ENCODE peak calls at places on chromosomes 7 and 10, in six cellular contexts. One of them, this sample, is unnamed.

GRCh38 chr10:23918839-23919238 is 290.1 kb upstream of the KIAA1217 start:
- DNase-seq in H9: peak; percentile 31
- DNase-seq in neuronal stem cell: no peak
- DNase-seq in mesenchymal stem cell: no peak
- DNase-seq in H1: peak; percentile 25
- DNase-seq in mesendoderm: peak; percentile 93
- DNase-seq in this sample: no peak

GRCh38 chr10:122466866-122467470 is 5.6 kb downstream of the HTRA1 start:
- DNase-seq in H9: no peak
- DNase-seq in neuronal stem cell: no peak
- DNase-seq in mesenchymal stem cell: no peak
- DNase-seq in H1: no peak
- DNase-seq in mesendoderm: no peak
- DNase-seq in this sample: no peak

GRCh38 chr10:78229950-78230675 is 196.4 kb downstream of the RPS24 start:
- DNase-seq in H9: no peak
- DNase-seq in neuronal stem cell: no peak
- DNase-seq in mesenchymal stem cell: no peak
- DNase-seq in H1: no peak
- DNase-seq in mesendoderm: no peak
- DNase-seq in this sample: no peak

GRCh38 chr10:121947931-121948330 is 20.1 kb upstream of the ATE1 start:
- DNase-seq in H9: no peak
- DNase-seq in neuronal stem cell: no peak
- DNase-seq in mesenchymal stem cell: no peak
- DNase-seq in H1: no peak
- DNase-seq in mesendoderm: peak; percentile 65
- DNase-seq in this sample: no peak

GRCh38 chr7:137606061-137606674 is 240.6 kb downstream of the DGKI start:
- DNase-seq in H9: no peak
- DNase-seq in neuronal stem cell: no peak
- DNase-seq in mesenchymal stem cell: peak; percentile 65
- DNase-seq in H1: no peak
- DNase-seq in mesendoderm: peak; percentile 45
- DNase-seq in this sample: peak; percentile 71

GRCh38 chr10:122504551-122504950 is 43.2 kb downstream of the HTRA1 start:
- DNase-seq in H9: no peak
- DNase-seq in neuronal stem cell: no peak
- DNase-seq in mesenchymal stem cell: peak; percentile 49
- DNase-seq in H1: no peak
- DNase-seq in mesendoderm: no peak
- DNase-seq in this sample: peak; percentile 94

GRCh38 chr10:96309631-96310358 is 5.6 kb downstream of the DNTT start:
- DNase-seq in H9: peak; percentile 92
- DNase-seq in neuronal stem cell: peak; percentile 20
- DNase-seq in mesenchymal stem cell: no peak
- DNase-seq in H1: peak; percentile 91
- DNase-seq in mesendoderm: peak; percentile 87
- DNase-seq in this sample: no peak

GRCh38 chr10:62584216-62584615 is 210.0 kb downstream of the ZNF365 start:
- DNase-seq in H9: no peak
- DNase-seq in neuronal stem cell: no peak
- DNase-seq in mesenchymal stem cell: peak; percentile 94
- DNase-seq in H1: no peak
- DNase-seq in mesendoderm: no peak
- DNase-seq in this sample: peak; percentile 98

GRCh38 chr10:80709879-80710278 is 172.2 kb downstream of the SH2D4B start:
- DNase-seq in H9: no peak
- DNase-seq in neuronal stem cell: no peak
- DNase-seq in mesenchymal stem cell: no peak
- DNase-seq in H1: no peak
- DNase-seq in mesendoderm: peak; percentile 27
- DNase-seq in this sample: no peak

GRCh38 chr10:35650894-35651293 is 8.8 kb upstream of the FZD8 start:
- DNase-seq in H9: no peak
- DNase-seq in neuronal stem cell: no peak
- DNase-seq in mesenchymal stem cell: no peak
- DNase-seq in H1: no peak
- DNase-seq in mesendoderm: no peak
- DNase-seq in this sample: no peak

GRCh38 chr7:42843209-42843800 is 68.6 kb downstream of the C7orf25 start:
- DNase-seq in H9: peak; percentile 75
- DNase-seq in neuronal stem cell: peak; percentile 29
- DNase-seq in mesenchymal stem cell: peak; percentile 54
- DNase-seq in H1: no peak
- DNase-seq in mesendoderm: peak; percentile 70
- DNase-seq in this sample: peak; percentile 31

GRCh38 chr7:34486371-34486770 is 171.6 kb upstream of the NPSR1 start:
- DNase-seq in H9: no peak
- DNase-seq in neuronal stem cell: no peak
- DNase-seq in mesenchymal stem cell: no peak
- DNase-seq in H1: no peak
- DNase-seq in mesendoderm: no peak
- DNase-seq in this sample: no peak

GRCh38 chr10:8238989-8239388 is 184.5 kb downstream of the GATA3 start:
- DNase-seq in H9: no peak
- DNase-seq in neuronal stem cell: no peak
- DNase-seq in mesenchymal stem cell: no peak
- DNase-seq in H1: no peak
- DNase-seq in mesendoderm: no peak
- DNase-seq in this sample: no peak

GRCh38 chr10:128871671-128872231 is 595.3 kb upstream of the MGMT start:
- DNase-seq in H9: no peak
- DNase-seq in neuronal stem cell: no peak
- DNase-seq in mesenchymal stem cell: no peak
- DNase-seq in H1: no peak
- DNase-seq in mesendoderm: no peak
- DNase-seq in this sample: no peak

GRCh38 chr7:85186521-85187241 is at the start of gene SEMA3D:
- DNase-seq in H9: peak; percentile 89
- DNase-seq in neuronal stem cell: peak; percentile 84
- DNase-seq in mesenchymal stem cell: peak; percentile 83
- DNase-seq in H1: peak; percentile 63
- DNase-seq in mesendoderm: peak; percentile 89
- DNase-seq in this sample: peak; percentile 82

GRCh38 chr10:68813554-68813953 is 13.8 kb upstream of the STOX1 start:
- DNase-seq in H9: no peak
- DNase-seq in neuronal stem cell: no peak
- DNase-seq in mesenchymal stem cell: no peak
- DNase-seq in H1: no peak
- DNase-seq in mesendoderm: no peak
- DNase-seq in this sample: no peak

GRCh38 chr7:7231005-7231404 is 48.7 kb downstream of the C1GALT1 start:
- DNase-seq in H9: no peak
- DNase-seq in neuronal stem cell: no peak
- DNase-seq in mesenchymal stem cell: no peak
- DNase-seq in H1: no peak
- DNase-seq in mesendoderm: no peak
- DNase-seq in this sample: no peak

GRCh38 chr10:69389827-69390490 is 26.8 kb downstream of the TACR2 start:
- DNase-seq in H9: peak; percentile 88
- DNase-seq in neuronal stem cell: no peak
- DNase-seq in mesenchymal stem cell: no peak
- DNase-seq in H1: no peak
- DNase-seq in mesendoderm: peak; percentile 87
- DNase-seq in this sample: peak; percentile 26

GRCh38 chr7:140218656-140219055 is 41.9 kb upstream of the KDM7A start:
- DNase-seq in H9: no peak
- DNase-seq in neuronal stem cell: no peak
- DNase-seq in mesenchymal stem cell: no peak
- DNase-seq in H1: no peak
- DNase-seq in mesendoderm: no peak
- DNase-seq in this sample: no peak

GRCh38 chr7:18445483-18445882 is 50.1 kb upstream of the HDAC9 start:
- DNase-seq in H9: no peak
- DNase-seq in neuronal stem cell: no peak
- DNase-seq in mesenchymal stem cell: no peak
- DNase-seq in H1: no peak
- DNase-seq in mesendoderm: peak; percentile 35
- DNase-seq in this sample: no peak

GRCh38 chr10:127976286-127976685 is 69.4 kb downstream of the PTPRE start:
- DNase-seq in H9: peak; percentile 9
- DNase-seq in neuronal stem cell: no peak
- DNase-seq in mesenchymal stem cell: peak; percentile 64
- DNase-seq in H1: no peak
- DNase-seq in mesendoderm: no peak
- DNase-seq in this sample: no peak

GRCh38 chr7:330554-331230 is 40.7 kb downstream of the FOXL3 start:
- DNase-seq in H9: no peak
- DNase-seq in neuronal stem cell: no peak
- DNase-seq in mesenchymal stem cell: no peak
- DNase-seq in H1: no peak
- DNase-seq in mesendoderm: no peak
- DNase-seq in this sample: no peak
- H2AK5ac ChIP-seq in H9: no peak overlapping the region
- H2AK5ac ChIP-seq in neuronal stem cell: peak overlapping the region; percentile 49
- H2AK5ac ChIP-seq in mesenchymal stem cell: no peak overlapping the region
- H2AK5ac ChIP-seq in H1: no peak overlapping the region
- H2AK5ac ChIP-seq in mesendoderm: no peak overlapping the region
- H2AK5ac ChIP-seq in this sample: no peak overlapping the region

GRCh38 chr10:105351187-105351586 is 710.1 kb downstream of the SORCS3 start:
- DNase-seq in H9: no peak
- DNase-seq in neuronal stem cell: no peak
- DNase-seq in mesenchymal stem cell: no peak
- DNase-seq in H1: no peak
- DNase-seq in mesendoderm: no peak
- DNase-seq in this sample: no peak

GRCh38 chr10:105347487-105347886 is 706.4 kb downstream of the SORCS3 start:
- DNase-seq in H9: no peak
- DNase-seq in neuronal stem cell: no peak
- DNase-seq in mesenchymal stem cell: no peak
- DNase-seq in H1: no peak
- DNase-seq in mesendoderm: no peak
- DNase-seq in this sample: no peak

GRCh38 chr10:105352827-105353226 is 711.7 kb downstream of the SORCS3 start:
- DNase-seq in H9: no peak
- DNase-seq in neuronal stem cell: no peak
- DNase-seq in mesenchymal stem cell: no peak
- DNase-seq in H1: no peak
- DNase-seq in mesendoderm: no peak
- DNase-seq in this sample: no peak

GRCh38 chr10:105354010-105354409 is 712.9 kb downstream of the SORCS3 start:
- DNase-seq in H9: no peak
- DNase-seq in neuronal stem cell: no peak
- DNase-seq in mesenchymal stem cell: no peak
- DNase-seq in H1: no peak
- DNase-seq in mesendoderm: no peak
- DNase-seq in this sample: no peak

GRCh38 chr10:105352281-105352680 is 711.2 kb downstream of the SORCS3 start:
- DNase-seq in H9: no peak
- DNase-seq in neuronal stem cell: no peak
- DNase-seq in mesenchymal stem cell: no peak
- DNase-seq in H1: no peak
- DNase-seq in mesendoderm: no peak
- DNase-seq in this sample: no peak
- H2AK5ac ChIP-seq in H9: no peak overlapping the region
- H2AK5ac ChIP-seq in neuronal stem cell: no peak overlapping the region
- H2AK5ac ChIP-seq in mesenchymal stem cell: no peak overlapping the region
- H2AK5ac ChIP-seq in H1: no peak overlapping the region
- H2AK5ac ChIP-seq in mesendoderm: no peak overlapping the region
- H2AK5ac ChIP-seq in this sample: no peak overlapping the region

DNA sequence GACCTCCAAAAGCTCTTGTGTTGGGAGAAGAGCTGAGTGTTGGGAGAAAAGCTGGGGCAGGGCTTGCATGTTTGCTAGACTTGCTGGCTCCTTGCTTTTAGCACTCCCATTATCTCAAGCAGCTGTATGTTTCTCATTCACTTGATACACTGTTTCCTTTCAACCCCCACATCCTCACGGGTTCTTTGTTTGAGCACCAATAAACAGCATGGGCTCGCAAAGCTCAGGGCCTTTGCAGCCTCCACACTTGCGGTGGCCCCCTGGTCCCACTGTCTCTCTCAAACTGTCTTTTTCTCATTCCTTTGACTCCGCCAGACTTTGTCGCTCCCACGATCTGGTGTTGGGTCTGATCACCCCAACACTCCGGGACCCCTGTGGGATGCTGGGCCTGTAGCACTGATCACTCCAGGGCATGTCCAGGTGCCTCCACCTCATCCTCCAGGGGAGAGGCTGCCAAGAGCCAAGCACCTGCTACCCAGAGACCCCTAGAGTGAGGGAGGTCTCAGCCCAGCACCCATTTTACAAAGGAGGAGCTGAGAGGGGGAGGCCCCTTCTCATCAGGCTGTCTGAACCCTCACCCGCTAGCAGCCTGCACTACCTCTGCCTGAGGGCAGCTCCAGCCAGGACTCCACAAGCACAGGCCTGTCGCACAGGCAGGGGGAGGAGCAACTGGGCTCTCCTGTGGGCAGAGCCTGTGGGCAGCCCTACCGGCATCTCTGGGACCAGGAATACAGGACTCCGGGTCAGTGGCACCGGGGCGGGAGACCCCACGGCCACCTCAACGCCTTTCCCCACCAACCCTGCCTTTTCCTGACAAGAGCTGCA is 49.1 kb upstream of the MSMB start:
- DNase-seq in H9: no peak
- DNase-seq in neuronal stem cell: no peak
- DNase-seq in mesenchymal stem cell: peak; percentile 53
- DNase-seq in H1: no peak
- DNase-seq in mesendoderm: peak; percentile 73
- DNase-seq in this sample: no peak
- H2AK5ac ChIP-seq in H9: no peak overlapping the region
- H2AK5ac ChIP-seq in neuronal stem cell: peak overlapping the region; percentile 2
- H2AK5ac ChIP-seq in mesenchymal stem cell: no peak overlapping the region
- H2AK5ac ChIP-seq in H1: no peak overlapping the region
- H2AK5ac ChIP-seq in mesendoderm: peak overlapping the region; percentile 98
- H2AK5ac ChIP-seq in this sample: no peak overlapping the region

GRCh38 chr7:101232141-101232821 is 5.3 kb downstream of the CLDN15 start:
- DNase-seq in H9: peak; percentile 74
- DNase-seq in neuronal stem cell: no peak
- DNase-seq in mesenchymal stem cell: no peak
- DNase-seq in H1: peak; percentile 39
- DNase-seq in mesendoderm: peak; percentile 61
- DNase-seq in this sample: no peak
- H2AK5ac ChIP-seq in H9: no peak overlapping the region
- H2AK5ac ChIP-seq in neuronal stem cell: no peak overlapping the region
- H2AK5ac ChIP-seq in mesenchymal stem cell: no peak overlapping the region
- H2AK5ac ChIP-seq in H1: no peak overlapping the region
- H2AK5ac ChIP-seq in mesendoderm: no peak overlapping the region
- H2AK5ac ChIP-seq in this sample: no peak overlapping the region

This sample was measured in IMR-90.